ENCODE peak calls at places on chromosome 14, in eight cellular contexts. W, J, A, K, E, I, H and T are unnamed samples.

GRCh38 chr14:77965919-77966435 is 166.1 kb downstream of the ADCK1 start:
- DNase-seq in H (peak), K (peak), W (peak), I (peak), A (no peak), E (peak), J (no peak), T (peak)

GRCh38 chr14:77238356-77238755 is 32.6 kb downstream of the NGB start:
- DNase-seq in K (no peak), I (no peak), J (no peak), A (no peak), W (no peak), E (no peak), H (no peak), T (no peak)

GRCh38 chr14:92351750-92352149 is 28.8 kb downstream of the SLC24A4 start:
- DNase-seq in H (no peak), K (no peak), W (no peak), J (no peak), I (no peak), A (no peak), E (no peak), T (no peak)

GRCh38 chr14:105153739-105154475 is 14.7 kb downstream of the JAG2 start:
- DNase-seq in J (no peak), W (no peak), H (no peak), A (no peak), E (no peak), K (no peak), I (no peak), T (no peak)

GRCh38 chr14:87960013-87960787 is 32.8 kb downstream of the GALC start:
- DNase-seq in K (no peak), E (no peak), A (no peak), H (no peak), I (no peak), W (peak), J (no peak), T (no peak)

GRCh38 chr14:99571303-99571986 is 32.6 kb downstream of the CCDC85C start:
- DNase-seq in A (no peak), E (no peak), W (no peak), I (no peak), J (no peak), H (no peak), K (no peak), T (no peak)

GRCh38 chr14:82642425-82642824 is 1108.8 kb upstream of the SEL1L start:
- DNase-seq in E (no peak), W (no peak), I (no peak), K (peak), H (peak), A (no peak), J (no peak), T (no peak)

GRCh38 chr14:96747608-96748007 is 49.6 kb upstream of the VRK1 start:
- DNase-seq in W (no peak), I (no peak), A (no peak), H (no peak), J (no peak), E (no peak), K (no peak), T (no peak)